ENCODE peak calls at places on chromosomes 2 and 18, in six cellular contexts. X is heart left ventricle, Y is psoas muscle, P is RWPE2, S is IMR-90, G is right lobe of liver. C is an unnamed sample.

GRCh38 chr18:70243131-70243530 is 37.6 kb upstream of the RTTN start:
- DNase-seq in X (no peak), S (no peak), Y (no peak), G (no peak), P (no peak), C (peak; percentile 39)

GRCh38 chr18:10419420-10420103 is 34.9 kb upstream of the APCDD1 start:
- DNase-seq in S (peak; percentile 66), X (no peak), G (no peak), P (no peak), Y (no peak), C (no peak)

GRCh38 chr2:168072626-168073303 is 174.6 kb downstream of the STK39 start:
- DNase-seq in G (no peak), S (no peak), P (no peak), X (no peak), Y (no peak), C (no peak)

GRCh38 chr2:197464180-197464579 is 10.8 kb downstream of the COQ10B start:
- DNase-seq in S (peak; percentile 29), X (no peak), Y (no peak), G (no peak), P (no peak), C (no peak)

GRCh38 chr18:79486356-79487197 is 90.8 kb downstream of the NFATC1 start:
- DNase-seq in G (no peak), X (peak; percentile 63), P (peak; percentile 47), Y (peak; percentile 83), S (no peak), C (no peak)

GRCh38 chr18:64966667-64967066 is 784.1 kb upstream of the CDH7 start:
- DNase-seq in S (no peak), P (no peak), X (peak; percentile 46), Y (no peak), G (no peak), C (no peak)

GRCh38 chr2:95049961-95050360 is 24.5 kb downstream of the MAL start:
- DNase-seq in Y (peak; percentile 14), X (no peak), S (no peak), G (no peak), P (no peak), C (no peak)

GRCh38 chr2:182033449-182033848 is 47.8 kb downstream of the PPP1R1C start:
- DNase-seq in S (no peak), P (no peak), G (no peak), X (no peak), Y (no peak), C (no peak)

GRCh38 chr2:31893093-31893492 is 117.7 kb downstream of the MEMO1 start:
- DNase-seq in S (no peak), G (no peak), P (no peak), Y (no peak), X (no peak), C (no peak)

GRCh38 chr18:11948852-11949523 is 32.3 kb upstream of the IMPA2 start:
- DNase-seq in G (no peak), P (no peak), X (no peak), Y (no peak), S (peak; percentile 68), C (no peak)

GRCh38 chr2:138115664-138116063 is 151.4 kb downstream of the HNMT start:
- DNase-seq in X (no peak), G (no peak), Y (no peak), S (no peak), P (no peak), C (no peak)

GRCh38 chr2:85132834-85133637 is at the start of gene TCF7L1:
- DNase-seq in G (peak; percentile 88), X (peak; percentile 91), P (peak; percentile 86), Y (peak; percentile 91), S (peak; percentile 88), C (peak; percentile 59)
- TF ChIP-seq CTCF in G (peak; percentile 79), X (peak; percentile 91), P (peak; percentile 95), Y (peak; percentile 89), S (peak; percentile 91), C (peak; percentile 39)

GRCh38 chr2:172435608-172435911 is 8.2 kb downstream of the ITGA6 start:
- DNase-seq in X (no peak), S (no peak), P (no peak), Y (no peak), G (no peak), C (no peak)
- H3K4me1 ChIP-seq in X (peaks cover 65% of the 10 kb centered on the region), S (peaks cover 9% of the 10 kb centered on the region), P (peaks cover 98% of the 10 kb centered on the region), Y (peaks cover 65% of the 10 kb centered on the region), G (no peaks in the 10 kb centered on the region), C (peaks cover 82% of the 10 kb centered on the region)

GRCh38 chr2:25309402-25309801 is 32.3 kb downstream of the DNMT3A start:
- DNase-seq in X (no peak), G (no peak), S (peak; percentile 50), P (no peak), Y (peak; percentile 79), C (peak; percentile 71)
- TF ChIP-seq CTCF in X (peak; percentile 51), G (peak; percentile 34), S (peak; percentile 51), P (peak; percentile 31), Y (peak; percentile 35), C (no peak)

GRCh38 chr2:205754924-205755321 is 72.6 kb downstream of the NRP2 start:
- DNase-seq in X (no peak), G (no peak), S (peak; percentile 30), P (no peak), Y (no peak), C (no peak)

GRCh38 chr2:205752924-205753323 is 70.6 kb downstream of the NRP2 start:
- DNase-seq in P (no peak), Y (no peak), G (no peak), S (no peak), X (no peak), C (no peak)

GRCh38 chr2:205755923-205756322 is 73.6 kb downstream of the NRP2 start:
- DNase-seq in S (peak; percentile 37), P (no peak), X (no peak), G (no peak), Y (no peak), C (no peak)

GRCh38 chr2:205752421-205752820 is 70.1 kb downstream of the NRP2 start:
- DNase-seq in P (no peak), X (no peak), Y (no peak), G (no peak), S (no peak), C (no peak)

GRCh38 chr2:205754285-205754923 is 72.1 kb downstream of the NRP2 start:
- DNase-seq in G (no peak), P (no peak), S (no peak), Y (no peak), X (no peak), C (no peak)
- H3K4me1 ChIP-seq in G (no peaks in the 10 kb centered on the region), P (peaks cover 17% of the 10 kb centered on the region), S (peaks cover 29% of the 10 kb centered on the region), Y (no peaks in the 10 kb centered on the region), X (peaks cover 18% of the 10 kb centered on the region), C (peaks cover 8% of the 10 kb centered on the region)

DNA sequence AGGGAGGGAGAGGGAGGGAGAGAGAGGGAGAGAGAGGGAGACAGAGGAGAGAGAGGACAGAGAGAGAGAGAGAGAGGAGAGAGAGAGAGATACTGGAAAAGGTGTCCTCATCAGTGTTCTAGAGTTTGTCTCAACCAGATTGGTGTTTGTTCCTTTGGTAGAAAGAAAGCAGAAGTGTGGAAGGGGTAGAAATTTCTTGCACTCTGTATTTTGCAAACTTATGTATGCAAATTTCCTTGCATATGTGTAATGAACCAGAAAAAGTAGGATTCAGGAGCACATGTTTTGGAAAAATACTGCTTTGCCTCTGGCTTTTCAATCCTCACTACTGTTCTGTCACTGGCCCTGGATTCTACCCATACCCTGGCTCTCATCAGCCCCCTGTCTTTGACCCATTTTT is 1.1 kb upstream of the SP140 start:
- DNase-seq in Y (no peak), X (no peak), G (no peak), S (no peak), P (no peak), C (no peak)
- TF ChIP-seq CTCF in Y (no peak), X (no peak), G (no peak), S (no peak), P (no peak), C (no peak)

DNA sequence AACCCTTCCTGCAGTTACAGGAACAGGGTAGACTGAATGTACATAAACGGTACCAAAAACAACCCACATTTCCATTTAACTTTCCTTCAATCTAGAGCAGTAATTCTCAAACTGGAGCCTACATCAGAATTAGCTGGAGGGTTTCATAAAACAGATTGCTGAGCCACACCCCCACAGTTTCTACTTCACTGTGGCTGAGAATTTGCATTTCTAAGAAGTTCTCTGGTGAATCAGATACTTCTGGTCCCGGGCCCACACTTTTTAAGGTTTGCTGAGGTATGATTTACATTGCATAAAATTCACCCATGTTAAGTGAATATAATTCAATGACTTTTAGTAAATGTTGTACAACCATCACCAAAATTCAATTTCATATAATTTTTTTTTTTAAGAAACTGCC is 113.7 kb downstream of the SRBD1 start:
- DNase-seq in S (peak; percentile 43), P (no peak), Y (no peak), G (no peak), X (no peak), C (no peak)
- H3K4me1 ChIP-seq in S (no peaks in the 10 kb centered on the region), P (no peaks in the 10 kb centered on the region), Y (no peaks in the 10 kb centered on the region), G (no peaks in the 10 kb centered on the region), X (no peaks in the 10 kb centered on the region), C (no peaks in the 10 kb centered on the region)

GRCh38 chr2:218517434-218518206 is 50.5 kb downstream of the USP37 start:
- DNase-seq in X (no peak), P (no peak), S (no peak), G (no peak), Y (no peak), C (no peak)

GRCh38 chr2:218513676-218514075 is 54.5 kb downstream of the USP37 start:
- DNase-seq in Y (no peak), S (peak; percentile 19), P (no peak), G (no peak), X (no peak), C (no peak)

GRCh38 chr2:218518876-218519275 is 49.3 kb downstream of the USP37 start:
- DNase-seq in X (no peak), P (no peak), G (no peak), S (no peak), Y (no peak), C (no peak)

GRCh38 chr2:218516614-218517013 is 51.5 kb downstream of the USP37 start:
- DNase-seq in Y (no peak), P (no peak), S (peak; percentile 5), G (no peak), X (no peak), C (no peak)
- TF ChIP-seq CTCF in Y (peak; percentile 24), P (peak; percentile 22), S (peak; percentile 27), G (peak; percentile 26), X (peak; percentile 45), C (no peak)

C was measured in mucosa of descending colon.